ENCODE peak calls at places on chromosomes 16 and 17, in four cellular contexts. One of them, this sample, is unnamed.

GRCh38 chr16:4266372-4266771 is 6.5 kb downstream of the TFAP4 start:
- DNase-seq in nucleus accumbens: no peak
- DNase-seq in HS-27A: no peak
- DNase-seq in hypothalamus: no peak
- DNase-seq in this sample: no peak

GRCh38 chr16:89545831-89546574 is 14.5 kb upstream of the RPL13 start:
- DNase-seq in hypothalamus: no peak
- DNase-seq in nucleus accumbens: no peak
- DNase-seq in HS-27A: no peak
- DNase-seq in this sample: no peak

GRCh38 chr16:72124761-72125634 is 31.4 kb downstream of the DHX38 start:
- DNase-seq in HS-27A: peak
- DNase-seq in nucleus accumbens: peak
- DNase-seq in hypothalamus: peak
- DNase-seq in this sample: peak

GRCh38 chr17:58323420-58324408 is 4.9 kb downstream of the TSPOAP1 start:
- DNase-seq in hypothalamus: no peak
- DNase-seq in nucleus accumbens: no peak
- DNase-seq in HS-27A: no peak
- DNase-seq in this sample: no peak

GRCh38 chr16:80938035-80938927 is 68.4 kb downstream of the CMC2 start:
- DNase-seq in HS-27A: peak
- DNase-seq in nucleus accumbens: no peak
- DNase-seq in hypothalamus: no peak
- DNase-seq in this sample: no peak

GRCh38 chr16:14409563-14409962 is 220.5 kb downstream of the PARN start:
- DNase-seq in HS-27A: peak
- DNase-seq in nucleus accumbens: no peak
- DNase-seq in hypothalamus: no peak
- DNase-seq in this sample: no peak

GRCh38 chr17:3905017-3905486 is 11.2 kb downstream of the P2RX1 start:
- DNase-seq in HS-27A: no peak
- DNase-seq in hypothalamus: no peak
- DNase-seq in nucleus accumbens: no peak
- DNase-seq in this sample: no peak

GRCh38 chr16:49674255-49674980 is 181.5 kb downstream of the ZNF423 start:
- DNase-seq in HS-27A: no peak
- DNase-seq in nucleus accumbens: no peak
- DNase-seq in hypothalamus: no peak
- DNase-seq in this sample: no peak

GRCh38 chr17:40524243-40524965 is 23.0 kb upstream of the TNS4 start:
- DNase-seq in nucleus accumbens: no peak
- DNase-seq in HS-27A: no peak
- DNase-seq in hypothalamus: no peak
- DNase-seq in this sample: no peak

GRCh38 chr17:27882162-27882840 is 10.9 kb downstream of the LYRM9 start:
- DNase-seq in nucleus accumbens: no peak
- DNase-seq in hypothalamus: no peak
- DNase-seq in HS-27A: no peak
- DNase-seq in this sample: no peak

GRCh38 chr16:2429771-2430663 is 770 bp downstream of the CCNF start:
- DNase-seq in hypothalamus: no peak
- DNase-seq in HS-27A: no peak
- DNase-seq in nucleus accumbens: no peak
- DNase-seq in this sample: no peak

GRCh38 chr16:79716645-79717323 is 116.2 kb upstream of the MAF start:
- DNase-seq in nucleus accumbens: no peak
- DNase-seq in hypothalamus: no peak
- DNase-seq in HS-27A: no peak
- DNase-seq in this sample: no peak

GRCh38 chr17:2062571-2063183 is 7.8 kb downstream of the HIC1 start:
- DNase-seq in HS-27A: no peak
- DNase-seq in hypothalamus: no peak
- DNase-seq in nucleus accumbens: no peak
- DNase-seq in this sample: no peak

GRCh38 chr17:80152057-80152831 is 5.3 kb upstream of the EIF4A3 start:
- DNase-seq in nucleus accumbens: no peak
- DNase-seq in HS-27A: no peak
- DNase-seq in hypothalamus: no peak
- DNase-seq in this sample: no peak

GRCh38 chr17:39867084-39867890 is 715 bp upstream of the ZPBP2 start:
- DNase-seq in nucleus accumbens: no peak
- DNase-seq in HS-27A: no peak
- DNase-seq in hypothalamus: no peak
- DNase-seq in this sample: no peak

GRCh38 chr17:4469552-4469951 is 29.1 kb upstream of the SPNS2 start:
- DNase-seq in nucleus accumbens: no peak
- DNase-seq in HS-27A: no peak
- DNase-seq in hypothalamus: no peak
- DNase-seq in this sample: no peak

This sample was measured in occipital lobe.